ENCODE peak calls at places on chromosome 11, in seven cellular contexts. R is CD4-positive, alpha-beta T cell; Q is left ventricle myocardium inferior; O is AG04449; F is HFF-Myc; E is GM20000; K is HFFc6. S is an unnamed sample.
A peak's percentile ranks its signal among the peaks of the same experiment; 100 is the strongest.

GRCh38 chr11:6194065-6194581 is 4.9 kb upstream of the OR52W1 start:
- DNase-seq in Q (no peak), R (no peak), O (no peak), F (no peak), E (no peak), K (no peak), S (no peak)

GRCh38 chr11:70925238-70925637 is 327.1 kb downstream of the SHANK2 start:
- DNase-seq in F (no peak), K (no peak), R (no peak), O (no peak), E (no peak), Q (no peak), S (no peak)

GRCh38 chr11:36214484-36214883 is 74.7 kb downstream of the COMMD9 start:
- DNase-seq in Q (no peak), R (no peak), F (no peak), E (no peak), K (no peak), O (no peak), S (no peak)

GRCh38 chr11:68012843-68013610 is 2.9 kb downstream of the ALDH3B1 start:
- DNase-seq in Q (no peak), R (no peak), O (peak; percentile 90), E (no peak), F (peak; percentile 90), K (peak; percentile 97), S (peak; percentile 77)

GRCh38 chr11:68976563-68976962 is 4.2 kb downstream of the MRGPRD start:
- DNase-seq in F (no peak), O (no peak), Q (no peak), R (no peak), K (no peak), E (no peak), S (no peak)

GRCh38 chr11:75469785-75470405 is 36.9 kb upstream of the KLHL35 start:
- DNase-seq in K (no peak), E (no peak), O (no peak), R (no peak), F (no peak), Q (no peak), S (no peak)

GRCh38 chr11:119615003-119615878 is 113.8 kb downstream of the NECTIN1 start:
- DNase-seq in F (peak; percentile 56), O (peak; percentile 36), E (peak; percentile 61), Q (no peak), K (peak; percentile 64), R (no peak), S (peak; percentile 28)

GRCh38 chr11:1827095-1827797 is 7.5 kb upstream of the SYT8 start:
- DNase-seq in F (no peak), R (no peak), K (peak; percentile 61), O (peak; percentile 53), Q (no peak), E (no peak), S (peak; percentile 84)

GRCh38 chr11:1202776-1203504 is 19.9 kb upstream of the MUC5B start:
- DNase-seq in R (peak; percentile 56), F (no peak), K (no peak), Q (peak; percentile 49), E (peak; percentile 94), O (no peak), S (peak; percentile 92)

GRCh38 chr11:113705871-113706654 is at the start of gene TMPRSS5:
- DNase-seq in K (no peak), F (no peak), Q (no peak), R (no peak), O (no peak), E (no peak), S (no peak)

GRCh38 chr11:94895451-94895850 is 77.9 kb downstream of the CWC15 start:
- DNase-seq in K (peak; percentile 29), E (no peak), O (no peak), R (no peak), F (no peak), Q (no peak), S (no peak)

GRCh38 chr11:110907629-110908028 is 195.4 kb upstream of the ARHGAP20 start:
- DNase-seq in F (peak; percentile 84), E (no peak), Q (no peak), K (peak; percentile 87), R (no peak), O (peak; percentile 60), S (peak; percentile 60)

GRCh38 chr11:79076526-79077115 is 364.2 kb downstream of the TENM4 start:
- DNase-seq in K (no peak), R (no peak), E (peak; percentile 46), O (no peak), Q (peak; percentile 50), F (no peak), S (no peak)

GRCh38 chr11:67054851-67055523 is 1.7 kb upstream of the RHOD start:
- DNase-seq in R (no peak), Q (peak; percentile 75), O (no peak), F (no peak), E (peak; percentile 51), K (peak; percentile 84), S (peak; percentile 87)

GRCh38 chr11:134566311-134566710 is 154.3 kb upstream of the B3GAT1 start:
- DNase-seq in K (no peak), R (no peak), Q (no peak), F (no peak), E (no peak), O (no peak), S (no peak)

GRCh38 chr11:6900327-6900999 is 8.2 kb upstream of the OR2D2 start:
- DNase-seq in R (no peak), K (no peak), O (no peak), F (no peak), E (no peak), Q (no peak), S (no peak)

GRCh38 chr11:2940166-2940929 is 11.1 kb upstream of the PHLDA2 start:
- DNase-seq in F (no peak), O (no peak), R (no peak), E (no peak), Q (peak; percentile 52), K (peak; percentile 55), S (peak; percentile 67)

GRCh38 chr11:86210898-86211297 is 33.7 kb upstream of the EED start:
- DNase-seq in F (no peak), O (no peak), R (no peak), K (no peak), Q (no peak), E (no peak), S (no peak)

GRCh38 chr11:2932850-2933251 is 3.6 kb upstream of the PHLDA2 start:
- DNase-seq in Q (no peak), R (no peak), F (no peak), K (peak; percentile 32), E (no peak), O (no peak), S (peak; percentile 39)

GRCh38 chr11:62671272-62671603 is 235 bp upstream of the UQCC3 start:
- DNase-seq in F (no peak), K (no peak), O (no peak), R (no peak), E (no peak), Q (no peak), S (peak; percentile 57)

GRCh38 chr11:75214411-75214821 is 26.2 kb upstream of the TPBGL start:
- DNase-seq in Q (peak; percentile 77), R (peak; percentile 65), E (peak; percentile 70), F (peak; percentile 76), O (no peak), K (peak; percentile 67), S (peak; percentile 79)

GRCh38 chr11:116703421-116703820 is 69.4 kb downstream of the BUD13 start:
- DNase-seq in K (no peak), E (no peak), Q (no peak), F (no peak), R (no peak), O (no peak), S (no peak)

GRCh38 chr11:125337836-125338235 is 158.2 kb downstream of the FEZ1 start:
- DNase-seq in E (no peak), Q (no peak), K (no peak), R (no peak), F (no peak), O (no peak), S (no peak)

GRCh38 chr11:17986007-17986710 is 26.7 kb downstream of the SERGEF start:
- DNase-seq in E (no peak), F (peak; percentile 59), Q (peak; percentile 28), R (no peak), O (no peak), K (peak; percentile 60), S (no peak)

GRCh38 chr11:17985517-17985916 is 27.3 kb downstream of the SERGEF start:
- DNase-seq in K (peak; percentile 22), F (no peak), E (no peak), Q (no peak), R (no peak), O (no peak), S (no peak)

GRCh38 chr11:17987826-17988225 is 25.0 kb downstream of the SERGEF start:
- DNase-seq in E (no peak), K (no peak), R (no peak), O (no peak), Q (no peak), F (no peak), S (no peak)

GRCh38 chr11:17988465-17988864 is 24.4 kb downstream of the SERGEF start:
- DNase-seq in R (no peak), E (no peak), K (no peak), Q (no peak), O (no peak), F (no peak), S (no peak)

GRCh38 chr11:17986711-17987220 is 26.1 kb downstream of the SERGEF start:
- DNase-seq in R (no peak), F (no peak), K (no peak), E (no peak), O (no peak), Q (no peak), S (no peak)
- TF ChIP-seq CTCF in R (no peak), F (no peak), K (peak; percentile 71), E (no peak), O (no peak), Q (no peak), S (no peak)

GRCh38 chr11:129268371-129268770 is 76.2 kb upstream of the ARHGAP32 start:
- DNase-seq in F (no peak), Q (no peak), K (no peak), O (no peak), E (no peak), R (no peak), S (no peak)
- TF ChIP-seq CTCF in F (no peak), Q (no peak), K (no peak), O (no peak), E (no peak), R (no peak), S (no peak)

GRCh38 chr11:65440831-65441499 is 18.4 kb downstream of the NEAT1 start:
- DNase-seq in F (no peak), O (no peak), E (no peak), Q (no peak), K (no peak), R (no peak), S (peak; percentile 32)
- TF ChIP-seq CTCF in F (no peak), O (no peak), E (no peak), Q (no peak), K (no peak), R (no peak), S (no peak)

DNA sequence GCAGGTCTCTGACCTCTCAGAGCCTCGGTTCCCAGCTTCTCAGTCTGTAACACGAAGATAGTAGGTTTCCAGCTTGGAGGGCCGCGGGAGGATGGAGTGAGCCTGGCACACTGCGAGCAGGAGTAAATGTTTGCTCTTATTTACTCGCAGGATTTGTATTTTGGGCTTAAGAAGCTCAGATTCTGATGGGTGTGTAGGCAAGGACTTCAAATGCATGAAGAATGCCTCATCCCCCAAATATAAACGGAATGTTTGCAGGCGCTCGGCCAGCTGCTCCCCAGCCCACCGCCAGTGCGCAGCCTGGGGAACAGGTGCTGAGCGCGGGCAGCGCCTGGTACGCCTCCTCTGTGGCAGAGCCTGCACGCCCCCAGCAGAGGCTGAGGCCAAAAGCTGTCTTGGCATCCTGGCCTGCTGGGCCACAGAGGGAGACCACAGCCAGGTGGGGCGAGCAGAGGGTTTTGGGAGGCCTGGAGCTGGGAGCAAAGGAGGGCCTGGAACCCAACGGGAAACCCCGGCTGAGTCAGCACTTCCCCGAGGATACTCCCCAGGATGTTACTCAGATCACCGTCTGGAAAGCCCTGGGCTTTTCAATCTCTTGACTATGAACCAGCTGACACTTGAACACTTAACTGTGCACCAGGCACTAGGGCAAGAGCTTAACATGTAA is 9.4 kb downstream of the EHD1 start:
- DNase-seq in E (no peak), F (peak; percentile 59), K (peak; percentile 69), Q (no peak), O (no peak), R (no peak), S (no peak)
- TF ChIP-seq CTCF in E (no peak), F (no peak), K (no peak), Q (no peak), O (no peak), R (no peak), S (no peak)